ENCODE peak calls at places on chromosomes 6 and 20, in four cellular contexts. One of them, this sample, is unnamed.

GRCh38 chr20:6866741-6867140 is 99.3 kb downstream of the BMP2 start:
- DNase-seq in SK-N-SH: no peak
- DNase-seq in GM12865: no peak
- DNase-seq in neural progenitor cell: no peak
- DNase-seq in this sample: no peak

GRCh38 chr20:61871913-61872312 is 193.8 kb downstream of the TAF4 start:
- DNase-seq in neural progenitor cell: no peak
- DNase-seq in GM12865: no peak
- DNase-seq in SK-N-SH: no peak
- DNase-seq in this sample: no peak

GRCh38 chr6:137775192-137775591 is 91.9 kb upstream of the TNFAIP3 start:
- DNase-seq in GM12865: no peak
- DNase-seq in SK-N-SH: no peak
- DNase-seq in neural progenitor cell: no peak
- DNase-seq in this sample: no peak

GRCh38 chr20:58321205-58321604 is 11.7 kb downstream of the RAB22A start:
- DNase-seq in neural progenitor cell: no peak
- DNase-seq in GM12865: no peak
- DNase-seq in SK-N-SH: no peak
- DNase-seq in this sample: no peak

GRCh38 chr6:135115411-135116293 is 61.0 kb upstream of the HBS1L start:
- DNase-seq in neural progenitor cell: no peak
- DNase-seq in SK-N-SH: no peak
- DNase-seq in GM12865: peak
- DNase-seq in this sample: no peak

GRCh38 chr6:137799950-137800568 is 67.0 kb upstream of the TNFAIP3 start:
- DNase-seq in GM12865: peak
- DNase-seq in neural progenitor cell: peak
- DNase-seq in SK-N-SH: peak
- DNase-seq in this sample: no peak

GRCh38 chr20:7760261-7761048 is 179.8 kb downstream of the HAO1 start:
- DNase-seq in neural progenitor cell: peak
- DNase-seq in SK-N-SH: no peak
- DNase-seq in GM12865: no peak
- DNase-seq in this sample: no peak

GRCh38 chr6:123812621-123813020 is 9.0 kb downstream of the NKAIN2 start:
- DNase-seq in neural progenitor cell: no peak
- DNase-seq in GM12865: no peak
- DNase-seq in SK-N-SH: no peak
- DNase-seq in this sample: no peak

GRCh38 chr6:31546339-31546961 is at the start of gene ATP6V1G2:
- DNase-seq in neural progenitor cell: peak
- DNase-seq in GM12865: peak
- DNase-seq in SK-N-SH: peak
- DNase-seq in this sample: peak

GRCh38 chr6:156851447-156851846 is 74.3 kb downstream of the ARID1B start:
- DNase-seq in SK-N-SH: no peak
- DNase-seq in GM12865: peak
- DNase-seq in neural progenitor cell: no peak
- DNase-seq in this sample: no peak

GRCh38 chr20:21353236-21353635 is 44.1 kb downstream of the NKX2-4 start:
- DNase-seq in neural progenitor cell: no peak
- DNase-seq in GM12865: no peak
- DNase-seq in SK-N-SH: no peak
- DNase-seq in this sample: no peak

GRCh38 chr6:129146836-129147366 is 264.0 kb downstream of the LAMA2 start:
- DNase-seq in SK-N-SH: no peak
- DNase-seq in neural progenitor cell: no peak
- DNase-seq in GM12865: no peak
- DNase-seq in this sample: no peak

GRCh38 chr6:18477301-18477941 is 90.3 kb downstream of the RNF144B start:
- DNase-seq in SK-N-SH: no peak
- DNase-seq in GM12865: peak
- DNase-seq in neural progenitor cell: no peak
- DNase-seq in this sample: no peak

GRCh38 chr6:2739335-2739734 is 11.4 kb downstream of the MYLK4 start:
- DNase-seq in SK-N-SH: no peak
- DNase-seq in neural progenitor cell: no peak
- DNase-seq in GM12865: no peak
- DNase-seq in this sample: no peak

GRCh38 chr20:58480455-58481356 is 34.5 kb downstream of the APCDD1L start:
- DNase-seq in neural progenitor cell: no peak
- DNase-seq in SK-N-SH: no peak
- DNase-seq in GM12865: no peak
- DNase-seq in this sample: no peak

GRCh38 chr20:44691424-44692423 is 23.4 kb upstream of the CCN5 start:
- DNase-seq in GM12865: no peak
- DNase-seq in neural progenitor cell: no peak
- DNase-seq in SK-N-SH: peak
- DNase-seq in this sample: no peak

GRCh38 chr20:17504898-17505663 is 26.1 kb downstream of the BFSP1 start:
- DNase-seq in neural progenitor cell: peak
- DNase-seq in SK-N-SH: peak
- DNase-seq in GM12865: peak
- DNase-seq in this sample: peak

GRCh38 chr6:136613477-136613876 is 63.3 kb upstream of the MAP7 start:
- DNase-seq in GM12865: no peak
- DNase-seq in SK-N-SH: no peak
- DNase-seq in neural progenitor cell: no peak
- DNase-seq in this sample: no peak

GRCh38 chr6:40476673-40477072 is 110.5 kb downstream of the LRFN2 start:
- DNase-seq in SK-N-SH: no peak
- DNase-seq in neural progenitor cell: no peak
- DNase-seq in GM12865: no peak
- DNase-seq in this sample: no peak

GRCh38 chr6:163719028-163719742 is 304.7 kb downstream of the QKI start:
- DNase-seq in GM12865: no peak
- DNase-seq in neural progenitor cell: no peak
- DNase-seq in SK-N-SH: peak
- DNase-seq in this sample: no peak

GRCh38 chr6:48844696-48845095 is 618.4 kb downstream of the MMUT start:
- DNase-seq in SK-N-SH: no peak
- DNase-seq in GM12865: no peak
- DNase-seq in neural progenitor cell: no peak
- DNase-seq in this sample: no peak

GRCh38 chr6:47203266-47203967 is 106.3 kb downstream of the TNFRSF21 start:
- DNase-seq in GM12865: peak
- DNase-seq in SK-N-SH: no peak
- DNase-seq in neural progenitor cell: no peak
- DNase-seq in this sample: no peak

GRCh38 chr6:84449220-84449619 is 221.8 kb upstream of the CEP162 start:
- DNase-seq in neural progenitor cell: peak
- DNase-seq in SK-N-SH: no peak
- DNase-seq in GM12865: no peak
- DNase-seq in this sample: peak

GRCh38 chr6:125945378-125946141 is 11.0 kb upstream of the HINT3 start:
- DNase-seq in GM12865: no peak
- DNase-seq in neural progenitor cell: no peak
- DNase-seq in SK-N-SH: no peak
- DNase-seq in this sample: no peak

GRCh38 chr20:51221791-51222408 is 199.0 kb upstream of the KCNG1 start:
- DNase-seq in SK-N-SH: no peak
- DNase-seq in neural progenitor cell: peak
- DNase-seq in GM12865: no peak
- DNase-seq in this sample: peak

GRCh38 chr20:5674176-5674660 is 76.0 kb upstream of the SHLD1 start:
- DNase-seq in GM12865: peak
- DNase-seq in SK-N-SH: no peak
- DNase-seq in neural progenitor cell: no peak
- DNase-seq in this sample: no peak

GRCh38 chr20:34771680-34772081 is 53.8 kb downstream of the NCOA6 start:
- DNase-seq in neural progenitor cell: no peak
- DNase-seq in GM12865: no peak
- DNase-seq in SK-N-SH: no peak
- DNase-seq in this sample: no peak

GRCh38 chr6:29864037-29864795 is 36.6 kb downstream of the HLA-G start:
- DNase-seq in neural progenitor cell: no peak
- DNase-seq in SK-N-SH: no peak
- DNase-seq in GM12865: no peak
- DNase-seq in this sample: no peak

GRCh38 chr20:33309631-33310030 is 26.6 kb downstream of the BPIFB1 start:
- DNase-seq in neural progenitor cell: no peak
- DNase-seq in SK-N-SH: no peak
- DNase-seq in GM12865: no peak
- DNase-seq in this sample: no peak

GRCh38 chr20:62598761-62599194 is 43.5 kb upstream of the SLCO4A1 start:
- DNase-seq in GM12865: peak
- DNase-seq in neural progenitor cell: no peak
- DNase-seq in SK-N-SH: no peak
- DNase-seq in this sample: no peak

GRCh38 chr20:13384132-13384531 is 163.1 kb downstream of the ISM1 start:
- DNase-seq in GM12865: peak
- DNase-seq in SK-N-SH: no peak
- DNase-seq in neural progenitor cell: no peak
- DNase-seq in this sample: no peak

GRCh38 chr20:36830791-36831691 is 44.9 kb upstream of the TLDC2 start:
- DNase-seq in SK-N-SH: peak
- DNase-seq in neural progenitor cell: no peak
- DNase-seq in GM12865: no peak
- DNase-seq in this sample: no peak
- TF ChIP-seq CTCF in SK-N-SH: peak
- TF ChIP-seq CTCF in neural progenitor cell: peak
- TF ChIP-seq CTCF in GM12865: no peak
- TF ChIP-seq CTCF in this sample: no peak

GRCh38 chr20:855466-856360 is 22.2 kb downstream of the FAM110A start:
- DNase-seq in neural progenitor cell: no peak
- DNase-seq in SK-N-SH: no peak
- DNase-seq in GM12865: no peak
- DNase-seq in this sample: no peak
- TF ChIP-seq CTCF in neural progenitor cell: no peak
- TF ChIP-seq CTCF in SK-N-SH: no peak
- TF ChIP-seq CTCF in GM12865: no peak
- TF ChIP-seq CTCF in this sample: no peak

GRCh38 chr6:77740380-77740779 is 87.5 kb downstream of the MEI4 start:
- DNase-seq in SK-N-SH: peak
- DNase-seq in neural progenitor cell: no peak
- DNase-seq in GM12865: peak
- DNase-seq in this sample: no peak
- TF ChIP-seq CTCF in SK-N-SH: peak
- TF ChIP-seq CTCF in neural progenitor cell: peak
- TF ChIP-seq CTCF in GM12865: peak
- TF ChIP-seq CTCF in this sample: no peak

DNA sequence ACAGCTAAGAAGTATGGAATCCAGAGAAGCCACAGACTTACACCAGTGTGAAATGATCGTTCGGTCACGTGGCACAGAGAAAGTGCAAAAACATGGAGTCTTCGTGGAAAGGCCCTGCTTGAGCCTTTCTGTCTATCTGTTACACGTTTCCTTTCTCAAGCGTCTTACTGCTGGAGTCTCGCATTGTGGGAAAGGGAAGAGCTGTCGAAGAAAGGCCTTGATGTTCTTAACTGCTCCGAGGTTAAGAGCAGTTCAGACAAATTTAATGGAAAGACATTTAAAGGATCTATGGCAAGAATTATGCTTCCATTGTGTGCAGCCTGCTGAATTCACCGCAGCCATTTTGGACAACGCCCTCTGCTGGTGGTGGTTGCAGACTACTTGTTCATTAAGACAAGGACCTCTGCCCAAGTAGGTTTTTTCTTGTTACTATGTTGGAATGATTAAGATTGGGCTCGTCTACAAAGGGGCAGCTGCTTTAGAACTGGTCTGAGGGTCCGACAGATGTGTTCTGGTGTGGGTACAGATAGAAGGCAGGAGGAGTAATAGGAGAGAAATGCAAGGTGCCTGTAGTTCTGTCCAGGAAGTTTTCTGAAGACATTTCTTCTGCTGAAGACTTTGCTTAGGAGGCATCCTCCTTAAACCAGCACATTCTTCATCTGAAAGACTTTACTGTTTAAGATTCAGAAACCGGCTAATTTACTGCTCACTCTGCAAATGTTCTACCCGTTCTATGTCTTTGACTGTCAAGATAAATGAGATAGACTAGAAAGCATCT is 24.7 kb upstream of the CCN6 start:
- DNase-seq in GM12865: peak
- DNase-seq in neural progenitor cell: peak
- DNase-seq in SK-N-SH: peak
- DNase-seq in this sample: peak
- TF ChIP-seq CTCF in GM12865: peak
- TF ChIP-seq CTCF in neural progenitor cell: peak
- TF ChIP-seq CTCF in SK-N-SH: peak
- TF ChIP-seq CTCF in this sample: peak

GRCh38 chr6:51963980-51964379 is 123.4 kb downstream of the PKHD1 start:
- DNase-seq in SK-N-SH: no peak
- DNase-seq in GM12865: no peak
- DNase-seq in neural progenitor cell: no peak
- DNase-seq in this sample: no peak
- TF ChIP-seq CTCF in SK-N-SH: no peak
- TF ChIP-seq CTCF in GM12865: no peak
- TF ChIP-seq CTCF in neural progenitor cell: no peak
- TF ChIP-seq CTCF in this sample: no peak

GRCh38 chr6:105835373-105835772 is 250.8 kb upstream of the PRDM1 start:
- DNase-seq in GM12865: peak
- DNase-seq in neural progenitor cell: peak
- DNase-seq in SK-N-SH: no peak
- DNase-seq in this sample: peak
- TF ChIP-seq CTCF in GM12865: peak
- TF ChIP-seq CTCF in neural progenitor cell: peak
- TF ChIP-seq CTCF in SK-N-SH: peak
- TF ChIP-seq CTCF in this sample: peak

DNA sequence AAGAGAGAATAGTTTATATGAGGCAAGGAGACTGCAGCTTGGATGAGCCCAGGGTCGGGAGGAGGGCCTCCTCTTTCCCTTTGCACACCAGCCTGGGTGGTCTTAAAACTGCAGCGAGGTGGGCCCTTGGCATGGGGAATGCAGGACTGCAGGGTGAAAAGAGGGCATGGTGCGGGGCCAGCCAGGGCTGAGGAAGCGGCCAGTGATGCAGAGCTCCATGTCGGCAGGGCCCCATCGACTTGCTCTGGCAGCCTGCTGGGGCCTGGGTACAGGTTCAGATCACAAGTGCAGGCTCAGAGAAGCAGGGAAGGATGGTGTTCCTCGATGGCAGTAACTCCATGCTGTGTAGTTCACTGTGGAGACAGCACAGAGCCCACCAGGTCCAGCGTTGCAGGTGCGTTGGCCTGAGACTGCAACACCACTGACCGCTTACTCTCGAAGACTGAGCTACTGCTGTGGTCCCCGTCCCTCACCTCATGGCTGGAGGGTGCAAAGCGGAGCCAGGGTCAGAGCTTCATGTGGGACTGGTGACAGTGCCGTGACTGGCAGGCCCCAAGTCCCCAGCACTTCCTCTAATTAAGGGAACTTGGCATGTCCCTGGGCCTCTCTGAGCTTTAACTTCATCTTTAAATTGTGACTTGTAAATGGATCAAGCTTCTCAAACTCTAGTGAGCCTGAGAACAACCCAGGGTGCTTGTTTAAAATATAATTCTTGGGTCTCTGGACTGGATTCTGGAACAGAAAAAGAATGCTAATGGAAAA is 223.2 kb downstream of the SYNDIG1 start:
- DNase-seq in GM12865: no peak
- DNase-seq in SK-N-SH: peak
- DNase-seq in neural progenitor cell: no peak
- DNase-seq in this sample: no peak
- TF ChIP-seq CTCF in GM12865: no peak
- TF ChIP-seq CTCF in SK-N-SH: no peak
- TF ChIP-seq CTCF in neural progenitor cell: no peak
- TF ChIP-seq CTCF in this sample: no peak

GRCh38 chr20:3751284-3751663 is 16.3 kb downstream of the ADISSP start:
- DNase-seq in neural progenitor cell: peak
- DNase-seq in SK-N-SH: no peak
- DNase-seq in GM12865: no peak
- DNase-seq in this sample: no peak
- TF ChIP-seq CTCF in neural progenitor cell: peak
- TF ChIP-seq CTCF in SK-N-SH: no peak
- TF ChIP-seq CTCF in GM12865: no peak
- TF ChIP-seq CTCF in this sample: no peak

This sample was measured in nephron progenitor cell.